ENCODE peak calls at places on chromosomes 1 and 21, in seven cellular contexts. F is MV-4-11, Q is AG10803, Y is activated B cell treated with CpG ODN at 0.5 μM for 24 hours, E is sciatic nerve, L is Calu3, T is RPMI8226. K is an unnamed sample.
A peak's percentile ranks its signal among the peaks of the same experiment; 100 is the strongest.

GRCh38 chr1:108961752-108962486 is 1.4 kb downstream of the CLCC1 start:
- DNase-seq in L (no peak), E (no peak), Q (no peak), T (peak; percentile 9), Y (no peak), F (no peak), K (no peak)

GRCh38 chr1:171139890-171140289 is 45.2 kb upstream of the FMO2 start:
- DNase-seq in F (no peak), Q (no peak), Y (no peak), L (no peak), E (peak; percentile 64), T (peak; percentile 12), K (no peak)

GRCh38 chr1:6205849-6206845 is at the start of gene RNF207:
- DNase-seq in Y (peak; percentile 47), E (no peak), F (no peak), Q (peak; percentile 58), L (peak; percentile 89), T (peak; percentile 86), K (peak; percentile 81)

GRCh38 chr21:32921632-32922230 is 104.0 kb upstream of the OLIG2 start:
- DNase-seq in F (peak; percentile 34), L (peak; percentile 24), T (peak; percentile 43), Q (no peak), E (no peak), Y (peak; percentile 26), K (peak; percentile 10)

GRCh38 chr21:31158789-31159581 is 120.7 kb upstream of the KRTAP19-8 start:
- DNase-seq in T (no peak), Q (no peak), E (no peak), L (no peak), F (peak; percentile 69), Y (no peak), K (peak; percentile 40)

GRCh38 chr1:201319631-201320030 is 36.3 kb downstream of the PKP1 start:
- DNase-seq in Y (no peak), F (no peak), T (no peak), Q (no peak), L (no peak), E (no peak), K (no peak)

GRCh38 chr21:16794944-16795343 is 717.9 kb upstream of the CXADR start:
- DNase-seq in F (no peak), Q (peak; percentile 89), E (no peak), L (peak; percentile 16), Y (no peak), T (no peak), K (peak; percentile 93)

GRCh38 chr1:207860531-207860930 is 50.4 kb downstream of the CD34 start:
- DNase-seq in T (no peak), F (no peak), L (no peak), Y (no peak), Q (no peak), E (no peak), K (no peak)

GRCh38 chr1:28983509-28984310 is 69.3 kb downstream of the EPB41 start:
- DNase-seq in E (no peak), L (no peak), Y (no peak), F (no peak), T (no peak), Q (no peak), K (no peak)

GRCh38 chr1:152565535-152566215 is 905 bp downstream of the LCE3E start:
- DNase-seq in E (no peak), L (no peak), Q (no peak), T (no peak), F (no peak), Y (no peak), K (no peak)

GRCh38 chr1:111990026-111990877 is 784 bp upstream of the KCND3 start:
- DNase-seq in L (peak; percentile 2), Q (peak; percentile 15), E (peak; percentile 63), Y (no peak), F (no peak), T (no peak), K (peak; percentile 41)

GRCh38 chr1:235950318-235950717 is 83.6 kb upstream of the LYST start:
- DNase-seq in T (no peak), E (no peak), Y (no peak), L (no peak), F (no peak), Q (no peak), K (no peak)

GRCh38 chr1:101112051-101112770 is 86.6 kb upstream of the DPH5 start:
- DNase-seq in Y (peak; percentile 32), Q (no peak), F (peak; percentile 77), E (no peak), T (peak; percentile 8), L (no peak), K (no peak)

GRCh38 chr1:242710847-242711246 is 186.3 kb upstream of the PLD5 start:
- DNase-seq in L (no peak), F (no peak), E (no peak), Y (no peak), Q (no peak), T (no peak), K (no peak)

GRCh38 chr1:203858055-203858454 is 3.3 kb upstream of the SNRPE start:
- DNase-seq in Q (peak; percentile 87), E (no peak), F (no peak), Y (no peak), L (no peak), T (no peak), K (peak; percentile 86)

GRCh38 chr1:34162852-34163766 is 1.9 kb downstream of the CSMD2 start:
- DNase-seq in Q (peak; percentile 97), E (peak; percentile 77), Y (no peak), F (no peak), T (peak; percentile 76), L (peak; percentile 77), K (peak; percentile 99)

GRCh38 chr1:30652151-30652915 is 71.1 kb downstream of the MATN1 start:
- DNase-seq in E (no peak), L (peak; percentile 31), Q (no peak), Y (no peak), T (peak; percentile 33), F (no peak), K (no peak)

GRCh38 chr1:15963968-15964648 is 11.8 kb downstream of the ZBTB17 start:
- DNase-seq in T (no peak), F (peak; percentile 12), Y (no peak), L (no peak), E (no peak), Q (peak; percentile 16), K (no peak)

GRCh38 chr1:40140211-40140709 is 20.9 kb upstream of the RLF start:
- DNase-seq in L (peak; percentile 51), F (peak; percentile 43), Q (peak; percentile 18), E (no peak), Y (no peak), T (no peak), K (peak; percentile 27)

GRCh38 chr1:12811409-12811784 is 19.8 kb downstream of the PRAMEF11 start:
- DNase-seq in T (no peak), E (no peak), Q (peak; percentile 46), Y (no peak), F (no peak), L (no peak), K (peak; percentile 74)

GRCh38 chr1:62318756-62319544 is at the start of gene KANK4:
- DNase-seq in E (no peak), F (no peak), Q (no peak), Y (no peak), T (no peak), L (no peak), K (peak; percentile 55)

GRCh38 chr1:92483442-92484170 is 3.1 kb downstream of the GFI1 start:
- DNase-seq in T (peak; percentile 65), Y (peak; percentile 34), Q (no peak), E (no peak), L (peak; percentile 24), F (peak; percentile 83), K (peak; percentile 13)

GRCh38 chr1:99122039-99122438 is 117.4 kb upstream of the PLPPR5 start:
- DNase-seq in E (no peak), Y (no peak), Q (no peak), T (no peak), L (no peak), F (no peak), K (no peak)

GRCh38 chr1:239084459-239085080 is 301.8 kb upstream of the CHRM3 start:
- DNase-seq in Q (no peak), F (no peak), Y (no peak), E (no peak), L (no peak), T (no peak), K (no peak)

GRCh38 chr1:185808675-185809074 is 74.5 kb downstream of the HMCN1 start:
- DNase-seq in T (no peak), F (no peak), E (no peak), Y (no peak), Q (peak; percentile 60), L (no peak), K (no peak)

GRCh38 chr1:109197163-109198042 is 16.3 kb upstream of the SARS1 start:
- DNase-seq in L (peak; percentile 72), Q (peak; percentile 99), T (no peak), F (peak; percentile 31), E (no peak), Y (no peak), K (peak; percentile 98)

GRCh38 chr1:25467193-25467592 is 36.5 kb downstream of the MACO1 start:
- DNase-seq in E (no peak), L (no peak), Y (no peak), F (peak; percentile 33), Q (no peak), T (no peak), K (no peak)

GRCh38 chr1:27111771-27112573 is 43.0 kb downstream of the SLC9A1 start:
- DNase-seq in Q (peak; percentile 100), F (peak; percentile 100), T (peak; percentile 79), L (peak; percentile 78), Y (no peak), E (peak; percentile 76), K (peak; percentile 100)

GRCh38 chr1:234535208-234535607 is 56.2 kb upstream of the TARBP1 start:
- DNase-seq in E (no peak), L (no peak), Q (no peak), T (no peak), F (no peak), Y (no peak), K (no peak)

GRCh38 chr1:159055181-159055621 is 21.4 kb downstream of the AIM2 start:
- DNase-seq in T (no peak), F (peak; percentile 77), L (no peak), Q (no peak), E (no peak), Y (no peak), K (no peak)

GRCh38 chr1:16163882-16164820 is 8.3 kb upstream of the EPHA2 start:
- DNase-seq in Q (peak; percentile 87), F (peak; percentile 38), L (peak; percentile 76), Y (no peak), E (no peak), T (no peak), K (peak; percentile 98)

GRCh38 chr1:94726981-94727685 is 93.0 kb upstream of the SLC44A3 start:
- DNase-seq in Y (no peak), E (no peak), F (no peak), Q (no peak), L (no peak), T (no peak), K (no peak)

GRCh38 chr1:206419250-206419649 is 51.0 kb upstream of the IKBKE start:
- DNase-seq in Q (peak; percentile 26), F (no peak), E (no peak), T (no peak), L (peak; percentile 14), Y (no peak), K (peak; percentile 34)

GRCh38 chr1:2804628-2805351 is 3.3 kb upstream of the TTC34 start:
- DNase-seq in T (no peak), L (no peak), E (no peak), F (no peak), Q (no peak), Y (no peak), K (no peak)

GRCh38 chr1:28927442-28928305 is 13.3 kb downstream of the EPB41 start:
- DNase-seq in Y (no peak), E (no peak), Q (peak; percentile 52), L (no peak), F (peak; percentile 9), T (peak; percentile 55), K (peak; percentile 46)

GRCh38 chr1:76148460-76148859 is 73.9 kb downstream of the ST6GALNAC3 start:
- DNase-seq in Q (no peak), E (no peak), L (no peak), T (no peak), Y (no peak), F (no peak), K (no peak)

GRCh38 chr1:236155841-236156503 is 13.6 kb downstream of the GPR137B start:
- DNase-seq in Y (no peak), L (no peak), E (no peak), T (no peak), Q (no peak), F (no peak), K (no peak)

GRCh38 chr21:38869946-38870345 is 64.2 kb downstream of the ETS2 start:
- DNase-seq in E (no peak), Y (no peak), F (no peak), Q (no peak), L (no peak), T (no peak), K (peak; percentile 7)